ENCODE peak calls at places on chromosomes 4 and X, in four cellular contexts. One of them, this sample, is unnamed.

GRCh38 chrX:25523574-25523973 is 507.8 kb upstream of the ARX start:
- DNase-seq in K562: peak
- DNase-seq in A549: peak
- DNase-seq in SK-N-SH: peak
- DNase-seq in this sample: peak

GRCh38 chrX:28625223-28625622 is 38.0 kb downstream of the IL1RAPL1 start:
- DNase-seq in SK-N-SH: no peak
- DNase-seq in A549: no peak
- DNase-seq in K562: no peak
- DNase-seq in this sample: no peak

GRCh38 chrX:44874481-44875184 is 1.6 kb downstream of the KDM6A start:
- DNase-seq in K562: peak
- DNase-seq in A549: peak
- DNase-seq in SK-N-SH: peak
- DNase-seq in this sample: peak

GRCh38 chr4:159019356-159019755 is 83.5 kb upstream of the RAPGEF2 start:
- DNase-seq in K562: no peak
- DNase-seq in SK-N-SH: no peak
- DNase-seq in A549: no peak
- DNase-seq in this sample: no peak

GRCh38 chr4:3371581-3372001 is 70.2 kb upstream of the HGFAC start:
- DNase-seq in K562: no peak
- DNase-seq in SK-N-SH: peak
- DNase-seq in A549: no peak
- DNase-seq in this sample: peak

GRCh38 chrX:149711545-149712236 is at the start of gene MAGEA11:
- DNase-seq in SK-N-SH: no peak
- DNase-seq in K562: no peak
- DNase-seq in A549: no peak
- DNase-seq in this sample: no peak

GRCh38 chrX:150363561-150364346 is 637 bp downstream of the MAMLD1 start:
- DNase-seq in A549: peak
- DNase-seq in SK-N-SH: peak
- DNase-seq in K562: no peak
- DNase-seq in this sample: peak

GRCh38 chrX:50718791-50719190 is 95.2 kb downstream of the SHROOM4 start:
- DNase-seq in K562: no peak
- DNase-seq in SK-N-SH: no peak
- DNase-seq in A549: no peak
- DNase-seq in this sample: peak

GRCh38 chr4:149999485-150000074 is 78.7 kb upstream of the DCLK2 start:
- DNase-seq in SK-N-SH: peak
- DNase-seq in A549: peak
- DNase-seq in K562: peak
- DNase-seq in this sample: peak

GRCh38 chrX:15356444-15356843 is 21.1 kb upstream of the PIGA start:
- DNase-seq in K562: no peak
- DNase-seq in A549: no peak
- DNase-seq in SK-N-SH: no peak
- DNase-seq in this sample: peak

GRCh38 chrX:135914404-135914803 is 20.9 kb downstream of the SAGE1 start:
- DNase-seq in SK-N-SH: no peak
- DNase-seq in A549: no peak
- DNase-seq in K562: peak
- DNase-seq in this sample: no peak

GRCh38 chr4:47374477-47374876 is 89.0 kb downstream of the COMMD8 start:
- DNase-seq in K562: no peak
- DNase-seq in SK-N-SH: no peak
- DNase-seq in A549: no peak
- DNase-seq in this sample: peak

GRCh38 chrX:145623453-145623852 is 194.2 kb upstream of the SLITRK2 start:
- DNase-seq in K562: no peak
- DNase-seq in SK-N-SH: no peak
- DNase-seq in A549: no peak
- DNase-seq in this sample: no peak

GRCh38 chr4:2258091-2259035 is 3.5 kb downstream of the MXD4 start:
- DNase-seq in SK-N-SH: peak
- DNase-seq in A549: no peak
- DNase-seq in K562: no peak
- DNase-seq in this sample: no peak

GRCh38 chr4:29549308-29549707 is 1170.9 kb upstream of the PCDH7 start:
- DNase-seq in SK-N-SH: no peak
- DNase-seq in K562: no peak
- DNase-seq in A549: no peak
- DNase-seq in this sample: peak

GRCh38 chr4:86791126-86791525 is 58.1 kb downstream of the SLC10A6 start:
- DNase-seq in K562: peak
- DNase-seq in A549: peak
- DNase-seq in SK-N-SH: no peak
- DNase-seq in this sample: no peak

GRCh38 chr4:132317923-132318322 is 831.2 kb upstream of the PCDH10 start:
- DNase-seq in K562: no peak
- DNase-seq in A549: no peak
- DNase-seq in SK-N-SH: no peak
- DNase-seq in this sample: no peak

GRCh38 chr4:46648088-46648744 is 258.3 kb upstream of the GABRA2 start:
- DNase-seq in K562: peak
- DNase-seq in A549: peak
- DNase-seq in SK-N-SH: peak
- DNase-seq in this sample: peak

GRCh38 chr4:70802923-70803605 is 36.6 kb downstream of the GRSF1 start:
- DNase-seq in K562: no peak
- DNase-seq in SK-N-SH: no peak
- DNase-seq in A549: no peak
- DNase-seq in this sample: peak

DNA sequence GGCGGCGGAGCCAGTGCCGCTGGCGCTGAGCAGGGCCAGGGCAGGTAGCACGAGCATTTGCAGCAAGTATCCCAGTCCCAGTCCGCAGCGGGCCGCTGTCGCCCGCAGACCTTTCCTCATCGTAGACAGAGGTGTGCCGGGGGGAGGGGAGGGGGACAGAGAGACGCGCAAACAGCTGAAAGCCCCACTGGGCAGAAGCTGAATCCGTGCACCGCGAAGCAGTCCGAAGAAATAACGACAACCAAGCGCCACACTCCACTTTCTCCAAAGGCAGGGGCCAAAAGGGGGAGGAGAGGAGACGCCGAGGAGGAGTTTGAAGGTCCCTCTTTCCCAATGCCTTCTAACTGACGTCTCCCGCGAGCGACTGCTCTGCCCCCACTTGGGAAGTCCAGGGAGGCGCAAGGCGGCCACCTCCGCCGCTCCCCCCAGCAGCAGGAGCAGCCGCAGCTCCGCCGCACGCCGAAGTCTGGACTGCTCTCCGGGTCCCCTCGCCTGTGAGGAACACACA is at the start of gene UNC5C:
- DNase-seq in SK-N-SH: peak
- DNase-seq in K562: no peak
- DNase-seq in A549: peak
- DNase-seq in this sample: no peak
- TF ChIP-seq RCOR1 in SK-N-SH: no peak
- TF ChIP-seq RCOR1 in K562: no peak
- TF ChIP-seq RCOR1 in A549: no peak
- TF ChIP-seq RCOR1 in this sample: no peak

DNA sequence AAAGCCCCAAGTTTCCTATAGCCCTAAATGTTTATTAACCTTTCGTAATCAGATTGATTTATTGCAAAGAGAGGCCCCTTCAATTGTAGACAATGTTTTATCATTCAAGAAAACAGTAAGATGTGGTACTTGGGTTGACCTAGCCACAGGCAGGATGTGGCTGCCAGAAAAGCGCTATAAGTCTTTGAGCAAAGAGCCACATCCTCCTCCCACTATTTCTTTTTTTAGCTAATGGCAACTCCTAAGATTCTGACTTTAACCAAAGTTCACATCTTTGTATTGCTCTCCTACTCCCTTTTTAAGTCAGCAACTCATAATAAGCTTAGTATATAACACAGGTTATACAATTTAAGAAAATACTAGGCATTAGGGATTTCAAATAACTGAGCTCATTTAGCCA is 70.7 kb upstream of the PPP3CA start:
- DNase-seq in K562: no peak
- DNase-seq in SK-N-SH: no peak
- DNase-seq in A549: no peak
- DNase-seq in this sample: no peak
- TF ChIP-seq RCOR1 in K562: no peak
- TF ChIP-seq RCOR1 in SK-N-SH: no peak
- TF ChIP-seq RCOR1 in A549: no peak
- TF ChIP-seq RCOR1 in this sample: no peak

GRCh38 chr4:181949704-181950312 is 293.4 kb upstream of the TENM3 start:
- DNase-seq in SK-N-SH: no peak
- DNase-seq in K562: no peak
- DNase-seq in A549: no peak
- DNase-seq in this sample: no peak
- TF ChIP-seq RCOR1 in SK-N-SH: no peak
- TF ChIP-seq RCOR1 in K562: no peak
- TF ChIP-seq RCOR1 in A549: no peak
- TF ChIP-seq RCOR1 in this sample: no peak

GRCh38 chrX:86121916-86122315 is 26.3 kb upstream of the DACH2 start:
- DNase-seq in SK-N-SH: no peak
- DNase-seq in K562: peak
- DNase-seq in A549: no peak
- DNase-seq in this sample: no peak
- TF ChIP-seq RCOR1 in SK-N-SH: no peak
- TF ChIP-seq RCOR1 in K562: no peak
- TF ChIP-seq RCOR1 in A549: no peak
- TF ChIP-seq RCOR1 in this sample: no peak

GRCh38 chr4:4995103-4995761 is 24.0 kb downstream of the CYTL1 start:
- DNase-seq in K562: peak
- DNase-seq in A549: peak
- DNase-seq in SK-N-SH: peak
- DNase-seq in this sample: peak
- TF ChIP-seq RCOR1 in K562: no peak
- TF ChIP-seq RCOR1 in A549: no peak
- TF ChIP-seq RCOR1 in SK-N-SH: no peak
- TF ChIP-seq RCOR1 in this sample: no peak

GRCh38 chr4:43471950-43472349 is 579.4 kb downstream of the GRXCR1 start:
- DNase-seq in K562: no peak
- DNase-seq in SK-N-SH: no peak
- DNase-seq in A549: peak
- DNase-seq in this sample: no peak
- TF ChIP-seq RCOR1 in K562: no peak
- TF ChIP-seq RCOR1 in SK-N-SH: no peak
- TF ChIP-seq RCOR1 in A549: no peak
- TF ChIP-seq RCOR1 in this sample: no peak

This sample was measured in IMR-90.